ENCODE peak calls at places on chromosome 3, in six cellular contexts. B is left cardiac atrium; T is A549; E is AG09309; O is HT1080; C is stimulated activated CD4-positive, alpha-beta T cell treated with anti-CD3 and anti-CD28 coated beads, Interleukin-1b, Interleukin-23, amount 100 ng/mL, for 4 hours. V is an unnamed sample.

GRCh38 chr3:32865364-32865763 is 47.6 kb downstream of the TRIM71 start:
- DNase-seq in B (no peak), C (no peak), T (no peak), E (peak), O (no peak), V (no peak)

GRCh38 chr3:63429905-63430304 is 151.8 kb downstream of the SYNPR start:
- DNase-seq in B (no peak), O (no peak), C (no peak), T (no peak), E (no peak), V (no peak)

GRCh38 chr3:45677045-45677436 is 12.2 kb upstream of the SACM1L start:
- DNase-seq in C (peak), O (no peak), B (no peak), T (peak), E (peak), V (no peak)

GRCh38 chr3:57228734-57229505 is 1.4 kb downstream of the APPL1 start:
- DNase-seq in T (no peak), C (no peak), B (no peak), O (peak), E (peak), V (peak)

GRCh38 chr3:10515884-10516495 is 10.6 kb upstream of the ATP2B2 start:
- DNase-seq in C (no peak), T (no peak), B (no peak), E (no peak), O (no peak), V (no peak)

GRCh38 chr3:151282921-151283320 is 4.6 kb upstream of the P2RY14 start:
- DNase-seq in T (peak), E (no peak), B (no peak), C (no peak), O (peak), V (peak)

GRCh38 chr3:114338651-114339357 is 45.0 kb downstream of the TIGIT start:
- DNase-seq in C (no peak), T (no peak), O (no peak), B (no peak), E (no peak), V (no peak)

GRCh38 chr3:17130956-17131355 is 246.2 kb downstream of the PLCL2 start:
- DNase-seq in C (no peak), T (no peak), E (no peak), O (no peak), B (no peak), V (no peak)

GRCh38 chr3:111392911-111393351 is 149.1 kb upstream of the CD96 start:
- DNase-seq in C (peak), E (no peak), O (peak), B (no peak), T (no peak), V (peak)

GRCh38 chr3:115989927-115990326 is 366.6 kb downstream of the GAP43 start:
- DNase-seq in C (no peak), B (no peak), T (no peak), E (peak), O (peak), V (no peak)

GRCh38 chr3:5136619-5137429 is 14.7 kb downstream of the ARL8B start:
- DNase-seq in B (no peak), E (no peak), C (peak), T (peak), O (peak), V (peak)

GRCh38 chr3:111200027-111200426 is 128.4 kb downstream of the NECTIN3 start:
- DNase-seq in E (no peak), C (no peak), B (no peak), T (no peak), O (no peak), V (no peak)

GRCh38 chr3:116038968-116039950 is 406.0 kb downstream of the LSAMP start:
- DNase-seq in T (no peak), B (no peak), O (no peak), E (no peak), C (no peak), V (no peak)

GRCh38 chr3:71022552-71023335 is 560.8 kb downstream of the FOXP1 start:
- DNase-seq in O (no peak), E (no peak), T (no peak), C (no peak), B (no peak), V (peak)

GRCh38 chr3:61650276-61650675 is 88.9 kb downstream of the PTPRG start:
- DNase-seq in O (no peak), E (peak), B (peak), T (no peak), C (no peak), V (no peak)

GRCh38 chr3:4900298-4900697 is 78.9 kb upstream of the BHLHE40 start:
- DNase-seq in O (no peak), B (no peak), E (no peak), T (no peak), C (no peak), V (no peak)

GRCh38 chr3:62186967-62187366 is 186.4 kb downstream of the FEZF2 start:
- DNase-seq in E (no peak), B (no peak), C (no peak), O (no peak), T (peak), V (peak)

GRCh38 chr3:50204804-50205718 is at the start of gene SLC38A3:
- DNase-seq in B (peak), O (no peak), T (no peak), E (no peak), C (no peak), V (no peak)

GRCh38 chr3:176906046-176906905 is 291.0 kb downstream of the TBL1XR1 start:
- DNase-seq in O (peak), E (no peak), B (no peak), T (no peak), C (no peak), V (peak)

GRCh38 chr3:197456271-197457091 is 99.3 kb downstream of the BDH1 start:
- DNase-seq in C (peak), E (peak), B (peak), T (peak), O (no peak), V (peak)

GRCh38 chr3:1007890-1008289 is 84.9 kb upstream of the CNTN6 start:
- DNase-seq in B (no peak), O (peak), E (no peak), C (no peak), T (no peak), V (no peak)

GRCh38 chr3:154059798-154060197 is 61.4 kb upstream of the ARHGEF26 start:
- DNase-seq in B (no peak), E (no peak), O (no peak), C (no peak), T (no peak), V (peak)

GRCh38 chr3:24067483-24067882 is 122.4 kb downstream of the NR1D2 start:
- DNase-seq in C (no peak), B (no peak), E (no peak), T (no peak), O (peak), V (no peak)

GRCh38 chr3:11480663-11481298 is 162.9 kb downstream of the VGLL4 start:
- DNase-seq in B (no peak), C (no peak), O (no peak), T (no peak), E (no peak), V (peak)

GRCh38 chr3:169790687-169791429 is 17.7 kb downstream of the MYNN start:
- DNase-seq in T (no peak), O (peak), C (no peak), B (no peak), E (no peak), V (no peak)

GRCh38 chr3:54954516-54954915 is 26.7 kb upstream of the LRTM1 start:
- DNase-seq in C (no peak), B (no peak), T (no peak), O (no peak), E (no peak), V (no peak)

GRCh38 chr3:32675164-32675563 is 9.8 kb upstream of the CNOT10 start:
- DNase-seq in E (no peak), C (no peak), O (no peak), B (no peak), T (no peak), V (no peak)

GRCh38 chr3:186239321-186239720 is 122.7 kb downstream of the DGKG start:
- DNase-seq in E (no peak), B (no peak), C (no peak), T (no peak), O (peak), V (peak)

GRCh38 chr3:161498259-161498921 is 1.8 kb downstream of the OTOL1 start:
- DNase-seq in O (no peak), T (no peak), E (no peak), C (no peak), B (no peak), V (no peak)

GRCh38 chr3:148450819-148451218 is 246.9 kb upstream of the AGTR1 start:
- DNase-seq in T (no peak), E (no peak), O (no peak), B (no peak), C (no peak), V (no peak)

GRCh38 chr3:25849641-25850040 is 59.8 kb downstream of the OXSM start:
- DNase-seq in E (no peak), C (no peak), T (no peak), B (no peak), O (no peak), V (no peak)

GRCh38 chr3:88311826-88312225 is 162.1 kb downstream of the C3orf38 start:
- DNase-seq in T (no peak), C (no peak), E (no peak), B (no peak), O (no peak), V (no peak)

GRCh38 chr3:38960953-38961622 is 90.7 kb downstream of the SCN11A start:
- DNase-seq in E (no peak), C (peak), B (peak), T (peak), O (peak), V (peak)

GRCh38 chr3:31858439-31858838 is 122.6 kb downstream of the OSBPL10 start:
- DNase-seq in B (no peak), O (peak), C (no peak), E (no peak), T (no peak), V (peak)

GRCh38 chr3:15636028-15636709 is 34.6 kb downstream of the BTD start:
- DNase-seq in T (peak), O (peak), B (peak), C (no peak), E (peak), V (no peak)

GRCh38 chr3:129614435-129614834 is 8.0 kb upstream of the PLXND1 start:
- DNase-seq in T (no peak), B (no peak), E (no peak), C (no peak), O (no peak), V (no peak)

V was measured in HT-29.